ENCODE peak calls at places on chromosome 4, in five cellular contexts. One of them, this sample, is unnamed.

GRCh38 chr4:108527729-108528128 is 92.6 kb upstream of the RPL34 start:
- DNase-seq in fibroblast of mammary gland: no peak
- DNase-seq in NCI-H748 treated with DMSO at 0.1 percent for 48 hours: no peak
- DNase-seq in DMS 273 treated with DMSO at 0.1 percent for 48 hours: no peak
- DNase-seq in activated CD8-positive, alpha-beta memory T cell treated with anti-CD3 and anti-CD28 coated beads for 4 hours: no peak
- DNase-seq in this sample: no peak

GRCh38 chr4:111208970-111209369 is 586.1 kb upstream of the PITX2 start:
- DNase-seq in fibroblast of mammary gland: no peak
- DNase-seq in NCI-H748 treated with DMSO at 0.1 percent for 48 hours: no peak
- DNase-seq in DMS 273 treated with DMSO at 0.1 percent for 48 hours: no peak
- DNase-seq in activated CD8-positive, alpha-beta memory T cell treated with anti-CD3 and anti-CD28 coated beads for 4 hours: no peak
- DNase-seq in this sample: peak

GRCh38 chr4:167218022-167218608 is 16.2 kb downstream of the SPOCK3 start:
- DNase-seq in fibroblast of mammary gland: no peak
- DNase-seq in NCI-H748 treated with DMSO at 0.1 percent for 48 hours: peak
- DNase-seq in DMS 273 treated with DMSO at 0.1 percent for 48 hours: no peak
- DNase-seq in activated CD8-positive, alpha-beta memory T cell treated with anti-CD3 and anti-CD28 coated beads for 4 hours: no peak
- DNase-seq in this sample: no peak

GRCh38 chr4:56197387-56197786 is 189.9 kb downstream of the AASDH start:
- DNase-seq in fibroblast of mammary gland: peak
- DNase-seq in NCI-H748 treated with DMSO at 0.1 percent for 48 hours: no peak
- DNase-seq in DMS 273 treated with DMSO at 0.1 percent for 48 hours: no peak
- DNase-seq in activated CD8-positive, alpha-beta memory T cell treated with anti-CD3 and anti-CD28 coated beads for 4 hours: no peak
- DNase-seq in this sample: no peak

GRCh38 chr4:21744046-21744445 is 204.5 kb downstream of the KCNIP4 start:
- DNase-seq in fibroblast of mammary gland: no peak
- DNase-seq in NCI-H748 treated with DMSO at 0.1 percent for 48 hours: no peak
- DNase-seq in DMS 273 treated with DMSO at 0.1 percent for 48 hours: no peak
- DNase-seq in activated CD8-positive, alpha-beta memory T cell treated with anti-CD3 and anti-CD28 coated beads for 4 hours: no peak
- DNase-seq in this sample: no peak

GRCh38 chr4:6916069-6916586 is 6.5 kb downstream of the TBC1D14 start:
- DNase-seq in fibroblast of mammary gland: no peak
- DNase-seq in NCI-H748 treated with DMSO at 0.1 percent for 48 hours: no peak
- DNase-seq in DMS 273 treated with DMSO at 0.1 percent for 48 hours: no peak
- DNase-seq in activated CD8-positive, alpha-beta memory T cell treated with anti-CD3 and anti-CD28 coated beads for 4 hours: no peak
- DNase-seq in this sample: no peak

GRCh38 chr4:83216856-83217683 is 67.5 kb downstream of the COQ2 start:
- DNase-seq in fibroblast of mammary gland: no peak
- DNase-seq in NCI-H748 treated with DMSO at 0.1 percent for 48 hours: no peak
- DNase-seq in DMS 273 treated with DMSO at 0.1 percent for 48 hours: no peak
- DNase-seq in activated CD8-positive, alpha-beta memory T cell treated with anti-CD3 and anti-CD28 coated beads for 4 hours: no peak
- DNase-seq in this sample: no peak

GRCh38 chr4:54281060-54281781 is 52.1 kb downstream of the PDGFRA start:
- DNase-seq in fibroblast of mammary gland: peak
- DNase-seq in NCI-H748 treated with DMSO at 0.1 percent for 48 hours: no peak
- DNase-seq in DMS 273 treated with DMSO at 0.1 percent for 48 hours: no peak
- DNase-seq in activated CD8-positive, alpha-beta memory T cell treated with anti-CD3 and anti-CD28 coated beads for 4 hours: no peak
- DNase-seq in this sample: no peak

GRCh38 chr4:38979511-38980230 is 52.5 kb downstream of the TMEM156 start:
- DNase-seq in fibroblast of mammary gland: no peak
- DNase-seq in NCI-H748 treated with DMSO at 0.1 percent for 48 hours: no peak
- DNase-seq in DMS 273 treated with DMSO at 0.1 percent for 48 hours: no peak
- DNase-seq in activated CD8-positive, alpha-beta memory T cell treated with anti-CD3 and anti-CD28 coated beads for 4 hours: no peak
- DNase-seq in this sample: no peak

GRCh38 chr4:183905593-183906485 is 732 bp downstream of the STOX2 start:
- DNase-seq in fibroblast of mammary gland: peak
- DNase-seq in NCI-H748 treated with DMSO at 0.1 percent for 48 hours: peak
- DNase-seq in DMS 273 treated with DMSO at 0.1 percent for 48 hours: no peak
- DNase-seq in activated CD8-positive, alpha-beta memory T cell treated with anti-CD3 and anti-CD28 coated beads for 4 hours: no peak
- DNase-seq in this sample: peak

GRCh38 chr4:124067031-124067430 is 645.5 kb downstream of the ANKRD50 start:
- DNase-seq in fibroblast of mammary gland: peak
- DNase-seq in NCI-H748 treated with DMSO at 0.1 percent for 48 hours: no peak
- DNase-seq in DMS 273 treated with DMSO at 0.1 percent for 48 hours: no peak
- DNase-seq in activated CD8-positive, alpha-beta memory T cell treated with anti-CD3 and anti-CD28 coated beads for 4 hours: no peak
- DNase-seq in this sample: no peak

GRCh38 chr4:185811509-185812364 is at the start of gene SORBS2:
- DNase-seq in fibroblast of mammary gland: peak
- DNase-seq in NCI-H748 treated with DMSO at 0.1 percent for 48 hours: peak
- DNase-seq in DMS 273 treated with DMSO at 0.1 percent for 48 hours: peak
- DNase-seq in activated CD8-positive, alpha-beta memory T cell treated with anti-CD3 and anti-CD28 coated beads for 4 hours: no peak
- DNase-seq in this sample: peak

GRCh38 chr4:88286897-88287296 is 2.5 kb upstream of the PPM1K start:
- DNase-seq in fibroblast of mammary gland: no peak
- DNase-seq in NCI-H748 treated with DMSO at 0.1 percent for 48 hours: no peak
- DNase-seq in DMS 273 treated with DMSO at 0.1 percent for 48 hours: no peak
- DNase-seq in activated CD8-positive, alpha-beta memory T cell treated with anti-CD3 and anti-CD28 coated beads for 4 hours: no peak
- DNase-seq in this sample: no peak